ENCODE peak calls at places on chromosomes 5 and 9, in nine cellular contexts. One of them, this sample, is unnamed.
A peak's percentile ranks its signal among the peaks of the same experiment; 100 is the strongest.

GRCh38 chr5:150918613-150919012 is 13.8 kb upstream of the ZNF300 start:
- DNase-seq in epithelial cell of esophagus: no peak
- DNase-seq in tibial artery: no peak
- DNase-seq in RWPE1: no peak
- DNase-seq in heart right ventricle: no peak
- DNase-seq in lung: no peak
- DNase-seq in MCF 10A: no peak
- DNase-seq in progenitor cell of endocrine pancreas: no peak
- DNase-seq in astrocyte of the spinal cord: peak; percentile 18
- DNase-seq in this sample: no peak

GRCh38 chr5:162128117-162128516 is 60.5 kb downstream of the GABRG2 start:
- DNase-seq in epithelial cell of esophagus: no peak
- DNase-seq in tibial artery: no peak
- DNase-seq in RWPE1: no peak
- DNase-seq in heart right ventricle: no peak
- DNase-seq in lung: no peak
- DNase-seq in MCF 10A: peak; percentile 14
- DNase-seq in progenitor cell of endocrine pancreas: no peak
- DNase-seq in astrocyte of the spinal cord: no peak
- DNase-seq in this sample: no peak

GRCh38 chr9:134895849-134896833 is 15.5 kb downstream of the FCN2 start:
- DNase-seq in epithelial cell of esophagus: no peak
- DNase-seq in tibial artery: peak; percentile 63
- DNase-seq in RWPE1: peak; percentile 84
- DNase-seq in heart right ventricle: peak; percentile 52
- DNase-seq in lung: no peak
- DNase-seq in MCF 10A: peak; percentile 97
- DNase-seq in progenitor cell of endocrine pancreas: no peak
- DNase-seq in astrocyte of the spinal cord: peak; percentile 87
- DNase-seq in this sample: peak; percentile 72

GRCh38 chr5:73186976-73187375 is 14.0 kb downstream of the TMEM174 start:
- DNase-seq in epithelial cell of esophagus: no peak
- DNase-seq in tibial artery: no peak
- DNase-seq in RWPE1: no peak
- DNase-seq in heart right ventricle: no peak
- DNase-seq in lung: no peak
- DNase-seq in MCF 10A: no peak
- DNase-seq in progenitor cell of endocrine pancreas: no peak
- DNase-seq in astrocyte of the spinal cord: no peak
- DNase-seq in this sample: no peak

GRCh38 chr5:179233909-179234562 is 111.2 kb downstream of the ADAMTS2 start:
- DNase-seq in epithelial cell of esophagus: no peak
- DNase-seq in tibial artery: peak; percentile 58
- DNase-seq in RWPE1: no peak
- DNase-seq in heart right ventricle: no peak
- DNase-seq in lung: no peak
- DNase-seq in MCF 10A: no peak
- DNase-seq in progenitor cell of endocrine pancreas: no peak
- DNase-seq in astrocyte of the spinal cord: no peak
- DNase-seq in this sample: peak; percentile 47

GRCh38 chr9:86600291-86600690 is 246.1 kb upstream of the TUT7 start:
- DNase-seq in epithelial cell of esophagus: peak; percentile 65
- DNase-seq in tibial artery: no peak
- DNase-seq in RWPE1: peak; percentile 64
- DNase-seq in heart right ventricle: no peak
- DNase-seq in lung: no peak
- DNase-seq in MCF 10A: peak; percentile 75
- DNase-seq in progenitor cell of endocrine pancreas: no peak
- DNase-seq in astrocyte of the spinal cord: peak; percentile 54
- DNase-seq in this sample: no peak

GRCh38 chr5:28984642-28985041 is 1946.3 kb upstream of the CDH9 start:
- DNase-seq in epithelial cell of esophagus: no peak
- DNase-seq in tibial artery: no peak
- DNase-seq in RWPE1: no peak
- DNase-seq in heart right ventricle: no peak
- DNase-seq in lung: no peak
- DNase-seq in MCF 10A: no peak
- DNase-seq in progenitor cell of endocrine pancreas: no peak
- DNase-seq in astrocyte of the spinal cord: no peak
- DNase-seq in this sample: no peak

GRCh38 chr9:126495411-126496180 is 118.1 kb upstream of the LMX1B start:
- DNase-seq in epithelial cell of esophagus: no peak
- DNase-seq in tibial artery: no peak
- DNase-seq in RWPE1: no peak
- DNase-seq in heart right ventricle: no peak
- DNase-seq in lung: no peak
- DNase-seq in MCF 10A: no peak
- DNase-seq in progenitor cell of endocrine pancreas: no peak
- DNase-seq in astrocyte of the spinal cord: no peak
- DNase-seq in this sample: no peak

GRCh38 chr5:54807421-54807820 is 178.0 kb downstream of the ESM1 start:
- DNase-seq in epithelial cell of esophagus: peak; percentile 62
- DNase-seq in tibial artery: no peak
- DNase-seq in RWPE1: peak; percentile 85
- DNase-seq in heart right ventricle: no peak
- DNase-seq in lung: no peak
- DNase-seq in MCF 10A: peak; percentile 67
- DNase-seq in progenitor cell of endocrine pancreas: no peak
- DNase-seq in astrocyte of the spinal cord: peak; percentile 77
- DNase-seq in this sample: no peak

GRCh38 chr5:102798103-102798502 is 43.0 kb downstream of the PAM start:
- DNase-seq in epithelial cell of esophagus: no peak
- DNase-seq in tibial artery: no peak
- DNase-seq in RWPE1: no peak
- DNase-seq in heart right ventricle: no peak
- DNase-seq in lung: no peak
- DNase-seq in MCF 10A: no peak
- DNase-seq in progenitor cell of endocrine pancreas: no peak
- DNase-seq in astrocyte of the spinal cord: no peak
- DNase-seq in this sample: no peak

GRCh38 chr5:130126748-130127147 is 222.5 kb downstream of the CHSY3 start:
- DNase-seq in epithelial cell of esophagus: no peak
- DNase-seq in tibial artery: no peak
- DNase-seq in RWPE1: no peak
- DNase-seq in heart right ventricle: no peak
- DNase-seq in lung: no peak
- DNase-seq in MCF 10A: no peak
- DNase-seq in progenitor cell of endocrine pancreas: no peak
- DNase-seq in astrocyte of the spinal cord: peak; percentile 28
- DNase-seq in this sample: no peak

GRCh38 chr5:149375434-149375833 is 3.7 kb downstream of the IL17B start:
- DNase-seq in epithelial cell of esophagus: no peak
- DNase-seq in tibial artery: no peak
- DNase-seq in RWPE1: no peak
- DNase-seq in heart right ventricle: no peak
- DNase-seq in lung: no peak
- DNase-seq in MCF 10A: no peak
- DNase-seq in progenitor cell of endocrine pancreas: no peak
- DNase-seq in astrocyte of the spinal cord: no peak
- DNase-seq in this sample: no peak

GRCh38 chr9:78189461-78189860 is 46.4 kb upstream of the CEP78 start:
- DNase-seq in epithelial cell of esophagus: no peak
- DNase-seq in tibial artery: no peak
- DNase-seq in RWPE1: no peak
- DNase-seq in heart right ventricle: no peak
- DNase-seq in lung: no peak
- DNase-seq in MCF 10A: no peak
- DNase-seq in progenitor cell of endocrine pancreas: no peak
- DNase-seq in astrocyte of the spinal cord: peak; percentile 47
- DNase-seq in this sample: no peak

DNA sequence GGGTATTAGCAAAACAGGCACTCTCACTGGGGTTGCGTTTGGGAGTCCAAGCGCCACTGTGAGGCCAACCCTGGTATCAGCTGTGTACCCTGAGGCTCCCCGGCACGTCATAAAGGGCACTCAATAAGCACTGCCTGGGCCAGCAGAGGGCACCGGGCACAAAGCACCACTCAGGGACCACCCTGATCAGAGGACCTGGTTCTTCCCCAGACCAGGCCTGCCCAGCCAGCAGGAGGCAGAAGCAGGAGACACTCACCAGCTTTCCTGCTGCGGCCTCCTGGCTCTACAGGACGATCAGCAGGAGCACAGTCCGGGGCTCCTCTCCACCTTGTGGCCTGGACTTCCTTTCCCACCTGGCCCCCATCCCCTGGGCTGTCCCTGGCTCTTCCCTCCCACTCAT is 12.6 kb downstream of the MGAT1 start:
- DNase-seq in epithelial cell of esophagus: no peak
- DNase-seq in tibial artery: no peak
- DNase-seq in RWPE1: no peak
- DNase-seq in heart right ventricle: no peak
- DNase-seq in lung: no peak
- DNase-seq in MCF 10A: no peak
- DNase-seq in progenitor cell of endocrine pancreas: no peak
- DNase-seq in astrocyte of the spinal cord: no peak
- DNase-seq in this sample: no peak
- TF ChIP-seq CTCF in epithelial cell of esophagus: no peak
- TF ChIP-seq CTCF in tibial artery: no peak
- TF ChIP-seq CTCF in RWPE1: no peak
- TF ChIP-seq CTCF in heart right ventricle: no peak
- TF ChIP-seq CTCF in lung: no peak
- TF ChIP-seq CTCF in MCF 10A: no peak
- TF ChIP-seq CTCF in progenitor cell of endocrine pancreas: no peak
- TF ChIP-seq CTCF in astrocyte of the spinal cord: peak; percentile 14
- TF ChIP-seq CTCF in this sample: no peak

DNA sequence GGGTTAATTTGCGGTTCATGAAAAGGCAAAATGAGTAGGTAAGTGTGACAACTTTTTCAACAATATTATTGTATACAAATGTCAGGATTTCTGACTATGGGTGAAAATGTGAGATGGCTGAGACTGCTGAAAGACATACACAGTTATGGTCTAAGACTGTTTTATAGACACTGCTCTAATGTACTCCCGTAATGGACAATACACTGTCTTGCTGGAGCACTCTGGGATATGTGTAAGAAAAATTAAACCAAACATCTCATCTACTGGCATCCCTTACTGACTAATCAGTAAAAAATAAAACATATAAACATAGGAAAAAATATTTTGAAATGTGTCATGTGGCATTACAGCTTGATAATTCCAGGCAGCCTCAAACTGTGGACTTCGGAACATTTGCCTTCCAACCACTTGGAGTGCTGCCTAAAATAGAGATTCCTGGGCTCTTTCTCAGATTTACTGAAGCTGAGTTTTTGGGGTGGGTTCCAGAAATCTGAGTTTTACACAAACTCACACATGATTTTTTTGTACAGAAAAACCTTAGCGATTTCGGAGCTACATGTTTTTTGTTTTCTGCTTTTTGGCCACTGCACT is 233.9 kb upstream of the TBCA start:
- DNase-seq in epithelial cell of esophagus: no peak
- DNase-seq in tibial artery: no peak
- DNase-seq in RWPE1: no peak
- DNase-seq in heart right ventricle: no peak
- DNase-seq in lung: no peak
- DNase-seq in MCF 10A: no peak
- DNase-seq in progenitor cell of endocrine pancreas: no peak
- DNase-seq in astrocyte of the spinal cord: peak; percentile 78
- DNase-seq in this sample: no peak
- TF ChIP-seq CTCF in epithelial cell of esophagus: no peak
- TF ChIP-seq CTCF in tibial artery: peak; percentile 31
- TF ChIP-seq CTCF in RWPE1: no peak
- TF ChIP-seq CTCF in heart right ventricle: no peak
- TF ChIP-seq CTCF in lung: no peak
- TF ChIP-seq CTCF in MCF 10A: no peak
- TF ChIP-seq CTCF in progenitor cell of endocrine pancreas: no peak
- TF ChIP-seq CTCF in astrocyte of the spinal cord: peak; percentile 8
- TF ChIP-seq CTCF in this sample: no peak

DNA sequence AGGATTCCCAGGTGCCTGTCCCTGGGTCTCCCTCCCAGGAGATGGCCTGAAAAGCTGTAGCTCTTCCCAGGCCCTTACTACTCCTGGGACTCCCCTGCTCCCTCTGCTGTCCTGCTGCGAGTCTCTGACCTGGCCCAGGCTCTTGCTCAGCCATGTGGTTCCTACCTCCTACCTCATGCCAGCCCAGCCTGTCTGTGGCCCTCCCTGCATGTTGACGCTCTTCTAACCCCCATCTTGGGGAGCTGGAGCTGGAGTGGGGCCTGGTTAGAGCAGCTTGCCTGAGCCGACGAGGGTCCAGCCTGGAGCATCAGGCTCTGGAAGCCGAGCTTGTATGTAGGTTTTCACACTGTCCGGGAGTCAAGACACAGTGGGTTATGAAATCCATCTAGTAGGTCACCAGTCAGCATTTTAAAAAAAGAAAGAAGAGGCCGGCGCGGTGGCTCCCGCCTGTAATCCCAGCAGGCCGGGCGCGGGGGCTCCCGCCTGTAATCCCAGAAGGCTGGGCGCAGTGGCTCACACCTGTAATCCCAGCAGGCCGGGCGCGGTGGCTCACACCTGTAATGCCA is 244.4 kb downstream of the FANCC start:
- DNase-seq in epithelial cell of esophagus: no peak
- DNase-seq in tibial artery: no peak
- DNase-seq in RWPE1: peak; percentile 22
- DNase-seq in heart right ventricle: no peak
- DNase-seq in lung: no peak
- DNase-seq in MCF 10A: no peak
- DNase-seq in progenitor cell of endocrine pancreas: no peak
- DNase-seq in astrocyte of the spinal cord: no peak
- DNase-seq in this sample: peak; percentile 55
- TF ChIP-seq CTCF in epithelial cell of esophagus: peak; percentile 32
- TF ChIP-seq CTCF in tibial artery: no peak
- TF ChIP-seq CTCF in RWPE1: no peak
- TF ChIP-seq CTCF in heart right ventricle: peak; percentile 36
- TF ChIP-seq CTCF in lung: no peak
- TF ChIP-seq CTCF in MCF 10A: no peak
- TF ChIP-seq CTCF in progenitor cell of endocrine pancreas: peak; percentile 28
- TF ChIP-seq CTCF in astrocyte of the spinal cord: peak; percentile 48
- TF ChIP-seq CTCF in this sample: peak; percentile 38

DNA sequence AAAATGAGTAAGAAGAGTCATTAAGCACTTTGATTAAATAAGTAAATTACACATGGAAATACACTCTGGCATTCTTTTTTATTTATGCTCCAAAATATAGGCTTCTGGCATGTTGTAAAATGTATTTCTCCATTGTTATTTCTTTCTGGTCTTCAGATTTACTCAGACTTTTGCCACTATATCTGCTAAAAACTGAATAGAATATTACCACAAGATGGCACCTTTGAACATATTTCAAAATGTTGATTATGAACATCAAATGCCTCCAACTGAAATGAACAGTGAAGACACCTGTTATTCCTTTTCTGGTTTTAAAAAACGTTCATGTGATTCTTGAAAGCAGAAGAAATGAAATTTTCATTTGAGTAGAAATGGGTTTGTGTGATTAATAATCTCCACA is 23.6 kb downstream of the TYRP1 start:
- DNase-seq in epithelial cell of esophagus: no peak
- DNase-seq in tibial artery: no peak
- DNase-seq in RWPE1: no peak
- DNase-seq in heart right ventricle: no peak
- DNase-seq in lung: no peak
- DNase-seq in MCF 10A: no peak
- DNase-seq in progenitor cell of endocrine pancreas: no peak
- DNase-seq in astrocyte of the spinal cord: no peak
- DNase-seq in this sample: no peak
- TF ChIP-seq CTCF in epithelial cell of esophagus: no peak
- TF ChIP-seq CTCF in tibial artery: no peak
- TF ChIP-seq CTCF in RWPE1: peak; percentile 14
- TF ChIP-seq CTCF in heart right ventricle: peak; percentile 30
- TF ChIP-seq CTCF in lung: no peak
- TF ChIP-seq CTCF in MCF 10A: peak; percentile 18
- TF ChIP-seq CTCF in progenitor cell of endocrine pancreas: no peak
- TF ChIP-seq CTCF in astrocyte of the spinal cord: no peak
- TF ChIP-seq CTCF in this sample: no peak

This sample was measured in right atrium auricular region.